ENCODE peak calls at places on chromosomes 16 and 17, in six cellular contexts. One of them, this sample, is unnamed.

GRCh38 chr17:79393358-79394038 is 217.4 kb downstream of the RBFOX3 start:
- DNase-seq in Peyer's patch: peak; percentile 88
- DNase-seq in adrenal gland: peak; percentile 82
- DNase-seq in stomach: peak; percentile 83
- DNase-seq in GM12892: peak; percentile 79
- DNase-seq in breast epithelium: peak; percentile 57
- DNase-seq in this sample: peak; percentile 89

GRCh38 chr16:27098366-27099050 is 31.8 kb downstream of the C16orf82 start:
- DNase-seq in Peyer's patch: no peak
- DNase-seq in stomach: no peak
- DNase-seq in breast epithelium: no peak
- DNase-seq in adrenal gland: no peak
- DNase-seq in GM12892: no peak
- DNase-seq in this sample: no peak

GRCh38 chr16:67547423-67548264 is 14.7 kb upstream of the CTCF start:
- DNase-seq in GM12892: no peak
- DNase-seq in stomach: no peak
- DNase-seq in Peyer's patch: no peak
- DNase-seq in adrenal gland: no peak
- DNase-seq in breast epithelium: no peak
- DNase-seq in this sample: no peak

GRCh38 chr16:4762205-4762604 is 4.8 kb downstream of the ZNF500 start:
- DNase-seq in adrenal gland: no peak
- DNase-seq in stomach: no peak
- DNase-seq in GM12892: no peak
- DNase-seq in Peyer's patch: no peak
- DNase-seq in breast epithelium: no peak
- DNase-seq in this sample: no peak

GRCh38 chr17:73686126-73686525 is 41.9 kb upstream of the SDK2 start:
- DNase-seq in Peyer's patch: no peak
- DNase-seq in breast epithelium: no peak
- DNase-seq in stomach: no peak
- DNase-seq in GM12892: no peak
- DNase-seq in adrenal gland: no peak
- DNase-seq in this sample: no peak

GRCh38 chr16:27427538-27427937 is 25.6 kb downstream of the IL21R start:
- DNase-seq in stomach: peak; percentile 19
- DNase-seq in Peyer's patch: no peak
- DNase-seq in adrenal gland: no peak
- DNase-seq in GM12892: no peak
- DNase-seq in breast epithelium: no peak
- DNase-seq in this sample: no peak

GRCh38 chr16:82630688-82631087 is 3.9 kb downstream of the CDH13 start:
- DNase-seq in adrenal gland: no peak
- DNase-seq in stomach: no peak
- DNase-seq in GM12892: no peak
- DNase-seq in breast epithelium: no peak
- DNase-seq in Peyer's patch: no peak
- DNase-seq in this sample: no peak

GRCh38 chr17:79944821-79945391 is 90.8 kb downstream of the TBC1D16 start:
- DNase-seq in Peyer's patch: no peak
- DNase-seq in adrenal gland: peak; percentile 10
- DNase-seq in stomach: no peak
- DNase-seq in breast epithelium: no peak
- DNase-seq in GM12892: no peak
- DNase-seq in this sample: no peak

GRCh38 chr17:16091773-16092172 is 92.1 kb downstream of the TTC19 start:
- DNase-seq in adrenal gland: no peak
- DNase-seq in breast epithelium: no peak
- DNase-seq in Peyer's patch: no peak
- DNase-seq in stomach: no peak
- DNase-seq in GM12892: no peak
- DNase-seq in this sample: no peak

GRCh38 chr17:55448681-55449080 is 27.0 kb upstream of the MMD start:
- DNase-seq in breast epithelium: no peak
- DNase-seq in GM12892: no peak
- DNase-seq in adrenal gland: no peak
- DNase-seq in Peyer's patch: no peak
- DNase-seq in stomach: no peak
- DNase-seq in this sample: no peak

GRCh38 chr17:50280068-50280467 is 5.8 kb downstream of the TMEM92 start:
- DNase-seq in Peyer's patch: peak; percentile 69
- DNase-seq in stomach: no peak
- DNase-seq in adrenal gland: no peak
- DNase-seq in GM12892: peak; percentile 23
- DNase-seq in breast epithelium: no peak
- DNase-seq in this sample: no peak

GRCh38 chr16:49274936-49275730 is 6.5 kb downstream of the CBLN1 start:
- DNase-seq in Peyer's patch: no peak
- DNase-seq in breast epithelium: no peak
- DNase-seq in GM12892: no peak
- DNase-seq in stomach: no peak
- DNase-seq in adrenal gland: no peak
- DNase-seq in this sample: no peak

GRCh38 chr16:11319529-11320146 is 25.6 kb upstream of the RMI2 start:
- DNase-seq in GM12892: no peak
- DNase-seq in Peyer's patch: no peak
- DNase-seq in stomach: peak; percentile 46
- DNase-seq in adrenal gland: peak; percentile 28
- DNase-seq in breast epithelium: no peak
- DNase-seq in this sample: no peak

GRCh38 chr17:42163113-42163512 is 8.3 kb upstream of the RAB5C start:
- DNase-seq in adrenal gland: no peak
- DNase-seq in GM12892: peak; percentile 45
- DNase-seq in breast epithelium: no peak
- DNase-seq in stomach: no peak
- DNase-seq in Peyer's patch: no peak
- DNase-seq in this sample: peak; percentile 45

GRCh38 chr16:27841061-27841801 is 222.3 kb downstream of the GSG1L start:
- DNase-seq in breast epithelium: no peak
- DNase-seq in GM12892: no peak
- DNase-seq in adrenal gland: no peak
- DNase-seq in stomach: no peak
- DNase-seq in Peyer's patch: peak; percentile 26
- DNase-seq in this sample: no peak

GRCh38 chr16:4182581-4183257 is 59.2 kb downstream of the SRL start:
- DNase-seq in Peyer's patch: no peak
- DNase-seq in stomach: no peak
- DNase-seq in adrenal gland: no peak
- DNase-seq in breast epithelium: no peak
- DNase-seq in GM12892: no peak
- DNase-seq in this sample: no peak

GRCh38 chr17:58447039-58447975 is 30.0 kb upstream of the RNF43 start:
- DNase-seq in stomach: peak; percentile 80
- DNase-seq in Peyer's patch: peak; percentile 73
- DNase-seq in breast epithelium: no peak
- DNase-seq in GM12892: no peak
- DNase-seq in adrenal gland: peak; percentile 86
- DNase-seq in this sample: peak; percentile 54

GRCh38 chr17:3594056-3594810 is 15.0 kb downstream of the TRPV1 start:
- DNase-seq in Peyer's patch: no peak
- DNase-seq in stomach: no peak
- DNase-seq in GM12892: no peak
- DNase-seq in adrenal gland: no peak
- DNase-seq in breast epithelium: no peak
- DNase-seq in this sample: peak; percentile 89

GRCh38 chr17:27340990-27341595 is 47.2 kb downstream of the WSB1 start:
- DNase-seq in breast epithelium: no peak
- DNase-seq in adrenal gland: no peak
- DNase-seq in GM12892: no peak
- DNase-seq in stomach: no peak
- DNase-seq in Peyer's patch: no peak
- DNase-seq in this sample: no peak

GRCh38 chr16:66391726-66392670 is 25.5 kb downstream of the CDH5 start:
- DNase-seq in adrenal gland: no peak
- DNase-seq in stomach: no peak
- DNase-seq in GM12892: no peak
- DNase-seq in Peyer's patch: no peak
- DNase-seq in breast epithelium: no peak
- DNase-seq in this sample: no peak

GRCh38 chr16:27235055-27235937 is 32.0 kb downstream of the KDM8 start:
- DNase-seq in Peyer's patch: peak; percentile 89
- DNase-seq in stomach: peak; percentile 76
- DNase-seq in GM12892: no peak
- DNase-seq in breast epithelium: peak; percentile 80
- DNase-seq in adrenal gland: peak; percentile 90
- DNase-seq in this sample: peak; percentile 68

GRCh38 chr16:23288726-23289512 is 13.2 kb upstream of the SCNN1B start:
- DNase-seq in stomach: no peak
- DNase-seq in Peyer's patch: no peak
- DNase-seq in adrenal gland: no peak
- DNase-seq in GM12892: no peak
- DNase-seq in breast epithelium: no peak
- DNase-seq in this sample: no peak

GRCh38 chr17:42928714-42929496 is 28.3 kb downstream of the G6PC1 start:
- DNase-seq in Peyer's patch: no peak
- DNase-seq in stomach: peak; percentile 36
- DNase-seq in adrenal gland: peak; percentile 35
- DNase-seq in GM12892: peak; percentile 29
- DNase-seq in breast epithelium: no peak
- DNase-seq in this sample: peak; percentile 66

GRCh38 chr16:31484491-31485171 is 1.7 kb downstream of the SLC5A2 start:
- DNase-seq in stomach: peak; percentile 74
- DNase-seq in Peyer's patch: peak; percentile 71
- DNase-seq in adrenal gland: no peak
- DNase-seq in breast epithelium: no peak
- DNase-seq in GM12892: no peak
- DNase-seq in this sample: no peak

GRCh38 chr17:7853693-7854043 is 1.2 kb upstream of the TMEM88 start:
- DNase-seq in breast epithelium: no peak
- DNase-seq in stomach: no peak
- DNase-seq in Peyer's patch: no peak
- DNase-seq in adrenal gland: peak; percentile 37
- DNase-seq in GM12892: no peak
- DNase-seq in this sample: no peak

GRCh38 chr17:47941998-47942490 is 673 bp downstream of the PNPO start:
- DNase-seq in adrenal gland: no peak
- DNase-seq in GM12892: no peak
- DNase-seq in stomach: no peak
- DNase-seq in breast epithelium: no peak
- DNase-seq in Peyer's patch: no peak
- DNase-seq in this sample: no peak

GRCh38 chr16:53249331-53249730 is 184.9 kb upstream of the RBL2 start:
- DNase-seq in breast epithelium: no peak
- DNase-seq in adrenal gland: no peak
- DNase-seq in Peyer's patch: no peak
- DNase-seq in GM12892: no peak
- DNase-seq in stomach: no peak
- DNase-seq in this sample: no peak

GRCh38 chr17:37720989-37721388 is 23.9 kb downstream of the HNF1B start:
- DNase-seq in GM12892: no peak
- DNase-seq in Peyer's patch: no peak
- DNase-seq in adrenal gland: no peak
- DNase-seq in breast epithelium: no peak
- DNase-seq in stomach: no peak
- DNase-seq in this sample: no peak
- TF ChIP-seq POLR2A in GM12892: no peak
- TF ChIP-seq POLR2A in Peyer's patch: no peak
- TF ChIP-seq POLR2A in adrenal gland: no peak
- TF ChIP-seq POLR2A in breast epithelium: no peak
- TF ChIP-seq POLR2A in stomach: no peak
- TF ChIP-seq POLR2A in this sample: no peak

GRCh38 chr17:81057079-81057730 is 22.3 kb downstream of the BAIAP2 start:
- DNase-seq in breast epithelium: peak; percentile 80
- DNase-seq in Peyer's patch: peak; percentile 79
- DNase-seq in adrenal gland: no peak
- DNase-seq in stomach: peak; percentile 84
- DNase-seq in GM12892: no peak
- DNase-seq in this sample: peak; percentile 67
- TF ChIP-seq POLR2A in breast epithelium: no peak
- TF ChIP-seq POLR2A in Peyer's patch: no peak
- TF ChIP-seq POLR2A in adrenal gland: no peak
- TF ChIP-seq POLR2A in stomach: no peak
- TF ChIP-seq POLR2A in GM12892: no peak
- TF ChIP-seq POLR2A in this sample: no peak

DNA sequence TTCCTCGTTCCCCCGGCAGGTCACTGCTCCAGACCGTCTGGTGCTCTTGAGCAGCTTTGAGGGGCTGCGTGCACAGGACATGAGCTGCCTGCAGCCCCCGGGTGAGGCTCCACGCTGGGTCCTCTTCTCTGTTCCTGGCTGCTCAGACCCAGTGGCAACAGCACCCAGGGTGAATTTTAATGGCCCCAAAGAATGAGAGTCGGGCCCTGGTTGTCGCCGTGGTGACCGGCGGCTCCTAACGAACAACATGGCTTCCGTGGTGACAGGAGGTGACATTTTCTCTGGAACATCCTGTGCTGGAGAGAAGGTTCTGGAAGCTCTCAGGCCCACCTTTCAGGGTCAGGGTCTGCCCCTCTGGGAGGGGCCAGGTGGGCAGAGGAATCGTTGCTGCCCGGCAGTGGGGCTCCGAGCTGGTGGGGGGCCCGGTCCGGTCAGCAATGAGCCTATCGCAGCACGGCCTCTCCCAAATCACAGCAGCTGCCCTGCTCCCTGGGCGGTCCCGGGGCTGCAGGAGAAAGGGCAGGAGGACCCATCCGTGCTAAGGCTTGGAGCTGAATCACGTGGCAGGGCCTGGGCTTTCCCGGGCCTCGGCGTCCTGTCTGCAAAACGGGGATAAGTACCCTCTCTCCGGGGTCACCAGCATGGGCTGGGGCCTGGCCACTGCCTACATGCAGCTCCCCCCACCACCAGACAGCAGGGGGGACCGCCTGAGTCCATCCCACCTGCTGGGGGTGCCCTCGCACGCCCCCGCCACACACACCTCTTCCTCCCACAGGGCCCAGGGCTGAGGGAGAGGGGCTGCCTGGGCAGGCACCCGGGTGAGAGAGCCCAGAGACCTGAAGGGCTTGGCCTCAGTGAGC is 3.4 kb upstream of the C1QTNF8 start:
- DNase-seq in stomach: no peak
- DNase-seq in GM12892: no peak
- DNase-seq in adrenal gland: no peak
- DNase-seq in breast epithelium: no peak
- DNase-seq in Peyer's patch: no peak
- DNase-seq in this sample: no peak
- TF ChIP-seq POLR2A in stomach: no peak
- TF ChIP-seq POLR2A in GM12892: no peak
- TF ChIP-seq POLR2A in adrenal gland: no peak
- TF ChIP-seq POLR2A in breast epithelium: no peak
- TF ChIP-seq POLR2A in Peyer's patch: no peak
- TF ChIP-seq POLR2A in this sample: no peak

GRCh38 chr16:3120435-3120834 is 8.0 kb downstream of the ZNF205 start:
- DNase-seq in stomach: no peak
- DNase-seq in adrenal gland: no peak
- DNase-seq in breast epithelium: no peak
- DNase-seq in GM12892: peak; percentile 7
- DNase-seq in Peyer's patch: no peak
- DNase-seq in this sample: no peak

GRCh38 chr16:3122926-3123570 is 10.7 kb downstream of the ZNF205 start:
- DNase-seq in Peyer's patch: no peak
- DNase-seq in breast epithelium: no peak
- DNase-seq in stomach: no peak
- DNase-seq in adrenal gland: peak; percentile 30
- DNase-seq in GM12892: no peak
- DNase-seq in this sample: no peak

GRCh38 chr16:3121843-3122467 is 9.6 kb downstream of the ZNF205 start:
- DNase-seq in breast epithelium: no peak
- DNase-seq in Peyer's patch: no peak
- DNase-seq in GM12892: no peak
- DNase-seq in adrenal gland: no peak
- DNase-seq in stomach: no peak
- DNase-seq in this sample: no peak

GRCh38 chr16:3127745-3128144 is 7.1 kb upstream of the ZNF213 start:
- DNase-seq in stomach: no peak
- DNase-seq in adrenal gland: no peak
- DNase-seq in breast epithelium: no peak
- DNase-seq in GM12892: no peak
- DNase-seq in Peyer's patch: no peak
- DNase-seq in this sample: no peak

GRCh38 chr16:3123986-3124886 is 10.6 kb upstream of the ZNF213 start:
- DNase-seq in Peyer's patch: peak; percentile 98
- DNase-seq in stomach: peak; percentile 98
- DNase-seq in breast epithelium: peak; percentile 93
- DNase-seq in GM12892: peak; percentile 92
- DNase-seq in adrenal gland: peak; percentile 95
- DNase-seq in this sample: peak; percentile 87
- TF ChIP-seq POLR2A in Peyer's patch: peak; percentile 30
- TF ChIP-seq POLR2A in stomach: no peak
- TF ChIP-seq POLR2A in breast epithelium: no peak
- TF ChIP-seq POLR2A in GM12892: peak; percentile 77
- TF ChIP-seq POLR2A in adrenal gland: peak; percentile 48
- TF ChIP-seq POLR2A in this sample: peak; percentile 67

This sample was measured in H54.